ENCODE peak calls at places on chromosomes 1 and 21, in five cellular contexts. N is kidney tubule cell; X is foreskin fibroblast; J is prostate gland; B is activated CD4-positive, alpha-beta T cell treated with anti-CD3 and anti-CD28 coated beads, Interleukin-2, amount 50 U/mL, for 1 hour. U is an unnamed sample.

GRCh38 chr21:25733859-25734653 is 648 bp downstream of the ATP5PF start:
- DNase-seq in N (peak), X (no peak), J (no peak), B (no peak), U (no peak)

GRCh38 chr1:149848811-149849210 is 50.6 kb upstream of the BOLA1 start:
- DNase-seq in N (peak), X (no peak), J (peak), B (no peak), U (no peak)

GRCh38 chr1:79193211-79194079 is 186.9 kb upstream of the ADGRL4 start:
- DNase-seq in N (peak), X (peak), J (no peak), B (no peak), U (no peak)

GRCh38 chr1:109186704-109187071 is 27.0 kb upstream of the SARS1 start:
- DNase-seq in N (peak), X (no peak), J (no peak), B (no peak), U (no peak)

GRCh38 chr1:8966606-8967005 is 20.9 kb downstream of the CA6 start:
- DNase-seq in N (no peak), X (no peak), J (no peak), B (no peak), U (no peak)

GRCh38 chr1:82124987-82125638 is 324.4 kb downstream of the ADGRL2 start:
- DNase-seq in N (no peak), X (no peak), J (no peak), B (no peak), U (no peak)

GRCh38 chr1:181451661-181452060 is 31.7 kb upstream of the CACNA1E start:
- DNase-seq in N (no peak), X (no peak), J (no peak), B (no peak), U (no peak)

GRCh38 chr1:244349103-244349531 is 102.6 kb downstream of the ADSS2 start:
- DNase-seq in N (no peak), X (peak), J (no peak), B (no peak), U (peak)

GRCh38 chr1:214009613-214010550 is 22.1 kb downstream of the PROX1 start:
- DNase-seq in N (no peak), X (no peak), J (no peak), B (no peak), U (no peak)

GRCh38 chr21:41914358-41914757 is 35.2 kb upstream of the PRDM15 start:
- DNase-seq in N (no peak), X (no peak), J (no peak), B (no peak), U (peak)

GRCh38 chr1:204544321-204544720 is 28.1 kb downstream of the MDM4 start:
- DNase-seq in N (peak), X (peak), J (no peak), B (no peak), U (no peak)

GRCh38 chr1:169588785-169589485 is 2.7 kb upstream of the F5 start:
- DNase-seq in N (peak), X (no peak), J (no peak), B (no peak), U (no peak)

GRCh38 chr1:223741861-223742260 is 29.5 kb downstream of the CAPN2 start:
- DNase-seq in N (peak), X (no peak), J (no peak), B (no peak), U (no peak)

GRCh38 chr21:36480618-36481017 is 696 bp upstream of the CLDN14 start:
- DNase-seq in N (no peak), X (no peak), J (no peak), B (no peak), U (no peak)

GRCh38 chr1:906532-907420 is 16.9 kb upstream of the SAMD11 start:
- DNase-seq in N (peak), X (peak), J (peak), B (no peak), U (peak)

GRCh38 chr1:191953516-191953915 is 204.7 kb upstream of the RGS18 start:
- DNase-seq in N (no peak), X (no peak), J (no peak), B (no peak), U (no peak)

GRCh38 chr1:220952941-220953340 is 73.7 kb downstream of the HLX start:
- DNase-seq in N (no peak), X (no peak), J (no peak), B (no peak), U (no peak)

GRCh38 chr1:74399249-74399648 is 113.2 kb downstream of the LRRC53 start:
- DNase-seq in N (peak), X (no peak), J (no peak), B (no peak), U (no peak)

GRCh38 chr1:158120254-158120653 is 60.4 kb upstream of the CD1D start:
- DNase-seq in N (peak), X (no peak), J (no peak), B (no peak), U (no peak)

GRCh38 chr1:54980046-54980527 is 341 bp upstream of the TMEM61 start:
- DNase-seq in N (no peak), X (no peak), J (no peak), B (no peak), U (no peak)

GRCh38 chr1:48019714-48020315 is 22.6 kb upstream of the TRABD2B start:
- DNase-seq in N (no peak), X (no peak), J (peak), B (no peak), U (no peak)